ENCODE peak calls at places on chromosomes 3 and 15, in eight cellular contexts. G, I, S, W, H, K, O and J are unnamed samples. For H3K27me3 and H3K4me1, the result is how much of the 10 kb centered on the place peaks cover.

GRCh38 chr3:149717391-149718056 is 34.8 kb downstream of the COMMD2 start:
- DNase-seq in H (no peak), K (peak), I (peak), S (peak), G (no peak), W (peak), O (peak), J (peak)

GRCh38 chr15:40767838-40768491 is 1.8 kb upstream of the C15orf62 start:
- DNase-seq in O (no peak), W (no peak), K (no peak), S (no peak), H (no peak), I (no peak), G (no peak), J (no peak)

GRCh38 chr3:175777965-175778364 is 918.8 kb downstream of the NAALADL2 start:
- DNase-seq in G (no peak), H (no peak), O (no peak), S (no peak), W (no peak), I (peak), K (no peak), J (no peak)

GRCh38 chr15:43939070-43939469 is 112.3 kb downstream of the WDR76 start:
- DNase-seq in H (no peak), G (no peak), I (peak), S (peak), K (no peak), W (peak), O (no peak), J (no peak)

GRCh38 chr15:67832965-67833503 is 6.8 kb downstream of the RNU6-1 start:
- DNase-seq in I (no peak), W (no peak), K (no peak), G (no peak), O (no peak), H (no peak), S (no peak), J (no peak)

GRCh38 chr3:104291437-104291851 is 1075.3 kb upstream of the ALCAM start:
- DNase-seq in I (no peak), W (peak), H (no peak), S (peak), O (no peak), K (no peak), G (no peak), J (no peak)

GRCh38 chr3:55190296-55190695 is 262.4 kb upstream of the LRTM1 start:
- DNase-seq in G (no peak), I (no peak), W (peak), O (no peak), K (no peak), H (no peak), S (no peak), J (no peak)

GRCh38 chr3:79383402-79384012 is 384.3 kb downstream of the ROBO1 start:
- DNase-seq in K (no peak), I (no peak), H (no peak), S (no peak), G (no peak), O (no peak), W (peak), J (no peak)

GRCh38 chr3:122067588-122068240 is 12.6 kb downstream of the CD86 start:
- DNase-seq in O (no peak), S (no peak), G (no peak), I (no peak), H (no peak), W (no peak), K (no peak), J (no peak)

GRCh38 chr3:170863768-170864167 is 6.2 kb downstream of the RPL22L1 start:
- DNase-seq in H (no peak), G (no peak), I (no peak), K (no peak), O (no peak), S (no peak), W (no peak), J (no peak)

GRCh38 chr3:141610993-141611392 is 124.2 kb downstream of the RASA2 start:
- DNase-seq in W (no peak), S (no peak), K (no peak), O (no peak), G (no peak), H (no peak), I (no peak), J (no peak)

GRCh38 chr15:58410353-58410752 is 21.4 kb upstream of the LIPC start:
- DNase-seq in G (peak), K (peak), H (no peak), O (no peak), S (no peak), W (peak), I (peak), J (no peak)

GRCh38 chr3:104856743-104857142 is 510.0 kb upstream of the ALCAM start:
- DNase-seq in H (no peak), K (no peak), O (peak), W (no peak), I (no peak), S (no peak), G (no peak), J (no peak)

GRCh38 chr3:53255360-53255774 is 455 bp downstream of the TKT start:
- DNase-seq in G (peak), O (no peak), I (no peak), K (peak), S (peak), H (no peak), W (peak), J (no peak)

GRCh38 chr15:29674661-29675533 is 147.4 kb downstream of the TJP1 start:
- DNase-seq in H (no peak), I (peak), S (peak), W (peak), G (no peak), O (peak), K (no peak), J (peak)

GRCh38 chr3:39515681-39516441 is 48.4 kb downstream of the MOBP start:
- DNase-seq in I (no peak), G (no peak), W (no peak), H (no peak), K (no peak), O (no peak), S (no peak), J (no peak)

GRCh38 chr15:48966595-48967301 is 3.0 kb upstream of the SHC4 start:
- DNase-seq in K (no peak), S (no peak), O (no peak), H (no peak), W (peak), G (no peak), I (peak), J (no peak)

GRCh38 chr3:3154879-3155610 is 24.4 kb downstream of the CRBN start:
- DNase-seq in G (no peak), O (no peak), W (no peak), S (no peak), K (no peak), I (no peak), H (no peak), J (no peak)

GRCh38 chr15:101381671-101382212 is 86.7 kb upstream of the SNRPA1 start:
- DNase-seq in K (no peak), W (no peak), G (no peak), H (no peak), O (no peak), S (no peak), I (no peak), J (no peak)

GRCh38 chr3:44198265-44198956 is 43.3 kb upstream of the TOPAZ1 start:
- DNase-seq in S (peak), K (peak), G (peak), W (peak), I (peak), O (peak), H (peak), J (no peak)

GRCh38 chr15:31326729-31327673 is at the start of gene KLF13:
- DNase-seq in I (peak), S (peak), O (no peak), H (no peak), G (peak), K (no peak), W (peak), J (no peak)

GRCh38 chr15:96330450-96331140 is at the start of gene NR2F2:
- DNase-seq in K (peak), O (peak), W (peak), H (peak), I (peak), S (peak), G (peak), J (peak)

GRCh38 chr3:132788299-132788698 is 66.1 kb upstream of the NPHP3 start:
- DNase-seq in I (no peak), K (no peak), S (peak), H (peak), G (no peak), W (peak), O (no peak), J (no peak)

GRCh38 chr3:39156421-39156820 is 3.0 kb upstream of the CSRNP1 start:
- DNase-seq in K (no peak), G (no peak), O (no peak), S (no peak), H (no peak), I (no peak), W (no peak), J (no peak)

GRCh38 chr15:51030649-51031316 is 63.9 kb downstream of the TNFAIP8L3 start:
- DNase-seq in H (no peak), O (no peak), I (no peak), W (peak), G (no peak), S (peak), K (no peak), J (peak)

GRCh38 chr3:150861851-150862250 is 43.4 kb downstream of the MINDY4B start:
- DNase-seq in O (no peak), W (no peak), S (no peak), K (no peak), G (no peak), H (no peak), I (no peak), J (no peak)

GRCh38 chr3:165451671-165452070 is 255.5 kb upstream of the SLITRK3 start:
- DNase-seq in H (no peak), I (no peak), W (no peak), O (no peak), G (no peak), K (no peak), S (no peak), J (no peak)

GRCh38 chr15:50798684-50799083 is 33.2 kb upstream of the SPPL2A start:
- DNase-seq in I (peak), O (no peak), G (no peak), W (no peak), K (no peak), S (peak), H (peak), J (no peak)

GRCh38 chr3:159080821-159081220 is 279.0 kb downstream of the MFSD1 start:
- DNase-seq in O (no peak), H (no peak), K (no peak), W (no peak), I (no peak), G (no peak), S (no peak), J (no peak)

GRCh38 chr15:80031841-80032240 is 27.6 kb upstream of the ZFAND6 start:
- DNase-seq in O (no peak), G (no peak), S (no peak), H (no peak), I (no peak), K (no peak), W (peak), J (no peak)

GRCh38 chr3:189772584-189772983 is 141.4 kb downstream of the TP63 start:
- DNase-seq in H (no peak), O (no peak), K (no peak), I (no peak), G (no peak), W (peak), S (no peak), J (no peak)
- H3K27me3 ChIP-seq in H (under half), O (half or more), K (under half), I (under half), G (under half), W (under half), S (under half), J (under half)

GRCh38 chr3:152299243-152299976 is 30.7 kb downstream of the MBNL1 start:
- DNase-seq in S (peak), K (peak), G (peak), H (peak), O (no peak), W (peak), I (no peak), J (no peak)
- H3K4me3 ChIP-seq in S (no peak), K (peak), G (peak), H (peak), O (no peak), W (peak), I (peak), J (peak)

GRCh38 chr3:73341272-73341671 is 279.8 kb downstream of the EBLN2 start:
- DNase-seq in S (no peak), H (no peak), W (no peak), I (no peak), O (no peak), G (no peak), K (no peak), J (no peak)

GRCh38 chr3:73342077-73342476 is 280.6 kb downstream of the EBLN2 start:
- DNase-seq in G (no peak), S (no peak), I (no peak), H (no peak), W (no peak), K (no peak), O (no peak), J (no peak)
- H3K4me1 ChIP-seq in G (under half), S (under half), I (under half), H (under half), W (under half), K (under half), O (under half), J (under half)

DNA sequence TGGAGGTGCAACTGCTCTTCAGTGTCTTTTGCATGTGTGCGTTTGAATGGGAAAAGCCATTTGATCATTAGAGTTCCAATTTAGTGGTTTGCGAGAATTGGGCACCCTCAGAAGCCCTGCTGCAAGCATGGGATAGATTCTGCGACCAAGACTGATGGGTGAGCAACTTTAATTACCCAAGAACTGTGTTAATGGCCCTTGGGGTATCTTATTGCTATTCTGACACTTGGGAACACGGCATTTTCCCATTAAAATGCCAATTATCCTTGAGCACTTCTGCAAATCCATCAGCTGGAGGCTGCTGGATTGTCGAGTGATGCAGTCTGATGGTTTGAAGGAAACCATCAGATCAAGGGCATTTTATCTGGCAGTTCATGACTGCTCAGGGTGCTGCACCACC is 183.5 kb upstream of the PROK2 start:
- DNase-seq in S (no peak), G (no peak), I (no peak), O (no peak), W (no peak), H (no peak), K (no peak), J (no peak)
- H3K27me3 ChIP-seq in S (under half), G (under half), I (under half), O (under half), W (under half), H (under half), K (under half), J (under half)